ENCODE peak calls at places on chromosomes 3 and 15, in five cellular contexts. One of them, this sample, is unnamed.

GRCh38 chr3:123949606-123950005 is 11.4 kb downstream of the CCDC14 start:
- DNase-seq in lower leg skin: no peak
- DNase-seq in RWPE1: no peak
- DNase-seq in cardiac muscle cell: no peak
- DNase-seq in ovary: no peak
- DNase-seq in this sample: no peak

GRCh38 chr15:82045892-82046667 is at the start of gene MEX3B:
- DNase-seq in ovary: peak; percentile 91
- DNase-seq in RWPE1: peak; percentile 94
- DNase-seq in cardiac muscle cell: peak; percentile 98
- DNase-seq in lower leg skin: peak; percentile 94
- DNase-seq in this sample: peak; percentile 94

GRCh38 chr15:53831907-53832793 is 72.7 kb upstream of the WDR72 start:
- DNase-seq in RWPE1: no peak
- DNase-seq in cardiac muscle cell: no peak
- DNase-seq in ovary: no peak
- DNase-seq in lower leg skin: no peak
- DNase-seq in this sample: no peak

GRCh38 chr3:109224333-109224732 is 87.8 kb downstream of the C3orf85 start:
- DNase-seq in cardiac muscle cell: no peak
- DNase-seq in ovary: no peak
- DNase-seq in RWPE1: no peak
- DNase-seq in lower leg skin: no peak
- DNase-seq in this sample: no peak

GRCh38 chr3:86175593-86175992 is 815.4 kb downstream of the VGLL3 start:
- DNase-seq in RWPE1: no peak
- DNase-seq in lower leg skin: no peak
- DNase-seq in ovary: no peak
- DNase-seq in cardiac muscle cell: peak; percentile 9
- DNase-seq in this sample: no peak

GRCh38 chr15:69565066-69565465 is 112.4 kb downstream of the RPLP1 start:
- DNase-seq in RWPE1: no peak
- DNase-seq in cardiac muscle cell: no peak
- DNase-seq in ovary: no peak
- DNase-seq in lower leg skin: no peak
- DNase-seq in this sample: no peak

GRCh38 chr3:132380979-132381944 is 36.0 kb upstream of the DNAJC13 start:
- DNase-seq in cardiac muscle cell: no peak
- DNase-seq in RWPE1: no peak
- DNase-seq in ovary: no peak
- DNase-seq in lower leg skin: no peak
- DNase-seq in this sample: no peak

GRCh38 chr3:45987368-45988099 is 8.1 kb downstream of the FYCO1 start:
- DNase-seq in RWPE1: no peak
- DNase-seq in cardiac muscle cell: no peak
- DNase-seq in ovary: peak; percentile 75
- DNase-seq in lower leg skin: no peak
- DNase-seq in this sample: no peak

GRCh38 chr3:35829499-35829898 is 190.2 kb downstream of the ARPP21 start:
- DNase-seq in cardiac muscle cell: no peak
- DNase-seq in lower leg skin: no peak
- DNase-seq in ovary: no peak
- DNase-seq in RWPE1: no peak
- DNase-seq in this sample: no peak

GRCh38 chr3:12187448-12188327 is 29.0 kb upstream of the TIMP4 start:
- DNase-seq in cardiac muscle cell: no peak
- DNase-seq in RWPE1: no peak
- DNase-seq in lower leg skin: no peak
- DNase-seq in ovary: peak; percentile 40
- DNase-seq in this sample: no peak

GRCh38 chr15:41827290-41827879 is 507 bp upstream of the JMJD7 start:
- DNase-seq in lower leg skin: no peak
- DNase-seq in RWPE1: no peak
- DNase-seq in ovary: peak; percentile 43
- DNase-seq in cardiac muscle cell: peak; percentile 15
- DNase-seq in this sample: no peak

GRCh38 chr15:31758126-31758525 is 272.2 kb upstream of the CHRNA7 start:
- DNase-seq in cardiac muscle cell: no peak
- DNase-seq in lower leg skin: peak; percentile 26
- DNase-seq in RWPE1: peak; percentile 44
- DNase-seq in ovary: no peak
- DNase-seq in this sample: no peak

GRCh38 chr15:39817892-39818291 is 35.3 kb upstream of the FSIP1 start:
- DNase-seq in ovary: no peak
- DNase-seq in RWPE1: no peak
- DNase-seq in cardiac muscle cell: no peak
- DNase-seq in lower leg skin: no peak
- DNase-seq in this sample: no peak

GRCh38 chr15:69704229-69704628 is 251.6 kb downstream of the RPLP1 start:
- DNase-seq in RWPE1: no peak
- DNase-seq in ovary: no peak
- DNase-seq in lower leg skin: no peak
- DNase-seq in cardiac muscle cell: no peak
- DNase-seq in this sample: no peak

GRCh38 chr15:69530234-69530633 is 77.6 kb downstream of the RPLP1 start:
- DNase-seq in RWPE1: no peak
- DNase-seq in lower leg skin: no peak
- DNase-seq in ovary: no peak
- DNase-seq in cardiac muscle cell: no peak
- DNase-seq in this sample: no peak

GRCh38 chr3:11618897-11619296 is 24.8 kb downstream of the VGLL4 start:
- DNase-seq in RWPE1: no peak
- DNase-seq in lower leg skin: no peak
- DNase-seq in ovary: no peak
- DNase-seq in cardiac muscle cell: no peak
- DNase-seq in this sample: no peak

GRCh38 chr15:35854398-35854797 is 308.4 kb upstream of the DPH6 start:
- DNase-seq in cardiac muscle cell: no peak
- DNase-seq in RWPE1: no peak
- DNase-seq in ovary: no peak
- DNase-seq in lower leg skin: no peak
- DNase-seq in this sample: no peak

GRCh38 chr3:146818301-146818700 is 213.2 kb upstream of the PLSCR5 start:
- DNase-seq in ovary: no peak
- DNase-seq in RWPE1: no peak
- DNase-seq in lower leg skin: no peak
- DNase-seq in cardiac muscle cell: no peak
- DNase-seq in this sample: no peak

GRCh38 chr3:146813496-146813895 is 208.3 kb upstream of the PLSCR5 start:
- DNase-seq in ovary: no peak
- DNase-seq in RWPE1: no peak
- DNase-seq in cardiac muscle cell: no peak
- DNase-seq in lower leg skin: no peak
- DNase-seq in this sample: no peak

GRCh38 chr3:146814601-146815315 is 209.6 kb upstream of the PLSCR5 start:
- DNase-seq in ovary: no peak
- DNase-seq in RWPE1: no peak
- DNase-seq in cardiac muscle cell: no peak
- DNase-seq in lower leg skin: no peak
- DNase-seq in this sample: no peak

GRCh38 chr3:146818866-146819265 is 213.7 kb upstream of the PLSCR5 start:
- DNase-seq in ovary: no peak
- DNase-seq in RWPE1: no peak
- DNase-seq in lower leg skin: no peak
- DNase-seq in cardiac muscle cell: no peak
- DNase-seq in this sample: no peak

DNA sequence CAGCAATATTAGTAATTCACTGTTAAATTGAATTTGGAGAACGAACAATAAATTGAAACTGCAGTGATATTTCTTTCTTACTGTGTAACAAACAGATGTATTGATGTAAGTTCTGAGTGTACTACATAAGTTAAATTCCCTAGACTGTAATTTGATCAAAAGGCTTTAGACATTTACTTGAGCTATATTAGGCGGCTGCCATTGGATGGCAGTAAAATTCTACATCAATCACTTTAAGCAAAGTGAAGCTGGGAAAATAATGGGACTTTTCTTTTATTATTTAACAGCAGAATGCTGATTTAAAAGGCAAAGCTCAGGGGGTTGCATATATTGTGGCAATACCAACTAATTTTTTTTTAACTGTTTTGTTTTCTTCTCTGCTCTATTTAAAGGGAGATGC is 212.6 kb upstream of the PLSCR5 start:
- DNase-seq in lower leg skin: no peak
- DNase-seq in ovary: no peak
- DNase-seq in cardiac muscle cell: peak; percentile 41
- DNase-seq in RWPE1: no peak
- DNase-seq in this sample: no peak
- TF ChIP-seq CTCF in lower leg skin: no peak
- TF ChIP-seq CTCF in ovary: no peak
- TF ChIP-seq CTCF in cardiac muscle cell: peak; percentile 47
- TF ChIP-seq CTCF in RWPE1: no peak
- TF ChIP-seq CTCF in this sample: peak; percentile 64

DNA sequence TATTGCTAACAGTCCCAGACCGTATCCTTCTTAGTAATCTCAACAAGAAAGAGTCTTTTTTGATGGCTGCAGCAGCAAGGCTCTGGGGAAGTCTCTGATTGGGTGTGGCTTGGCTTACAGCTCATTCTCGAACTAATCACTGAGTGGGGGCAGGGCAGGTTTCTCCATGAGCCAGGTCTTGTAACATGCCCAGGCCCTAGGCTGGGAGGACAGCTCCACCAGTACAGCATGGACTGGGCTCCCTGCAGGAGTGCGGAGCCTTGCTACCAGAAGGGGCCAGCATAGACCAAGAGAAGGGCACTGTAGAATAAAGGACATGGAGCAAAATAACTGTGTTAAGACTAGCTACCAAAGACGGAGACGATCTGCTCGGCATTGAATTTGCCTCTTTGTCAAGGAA is 7.2 kb downstream of the CD276 start:
- DNase-seq in ovary: no peak
- DNase-seq in cardiac muscle cell: peak; percentile 73
- DNase-seq in lower leg skin: peak; percentile 79
- DNase-seq in RWPE1: peak; percentile 69
- DNase-seq in this sample: no peak
- TF ChIP-seq CTCF in ovary: no peak
- TF ChIP-seq CTCF in cardiac muscle cell: peak; percentile 36
- TF ChIP-seq CTCF in lower leg skin: no peak
- TF ChIP-seq CTCF in RWPE1: no peak
- TF ChIP-seq CTCF in this sample: no peak

GRCh38 chr15:100988297-100988696 is 69.1 kb downstream of the LRRK1 start:
- DNase-seq in lower leg skin: no peak
- DNase-seq in ovary: no peak
- DNase-seq in cardiac muscle cell: no peak
- DNase-seq in RWPE1: no peak
- DNase-seq in this sample: no peak

GRCh38 chr15:100986158-100986896 is 67.2 kb downstream of the LRRK1 start:
- DNase-seq in ovary: no peak
- DNase-seq in cardiac muscle cell: no peak
- DNase-seq in RWPE1: no peak
- DNase-seq in lower leg skin: no peak
- DNase-seq in this sample: no peak

GRCh38 chr15:100987143-100987542 is 68.0 kb downstream of the LRRK1 start:
- DNase-seq in cardiac muscle cell: no peak
- DNase-seq in RWPE1: no peak
- DNase-seq in lower leg skin: no peak
- DNase-seq in ovary: no peak
- DNase-seq in this sample: no peak

GRCh38 chr15:100983221-100983620 is 64.1 kb downstream of the LRRK1 start:
- DNase-seq in cardiac muscle cell: no peak
- DNase-seq in RWPE1: no peak
- DNase-seq in lower leg skin: no peak
- DNase-seq in ovary: no peak
- DNase-seq in this sample: no peak

GRCh38 chr15:100985401-100985800 is 66.2 kb downstream of the LRRK1 start:
- DNase-seq in RWPE1: no peak
- DNase-seq in cardiac muscle cell: no peak
- DNase-seq in lower leg skin: no peak
- DNase-seq in ovary: no peak
- DNase-seq in this sample: no peak
- TF ChIP-seq CTCF in RWPE1: no peak
- TF ChIP-seq CTCF in cardiac muscle cell: no peak
- TF ChIP-seq CTCF in lower leg skin: no peak
- TF ChIP-seq CTCF in ovary: no peak
- TF ChIP-seq CTCF in this sample: no peak

DNA sequence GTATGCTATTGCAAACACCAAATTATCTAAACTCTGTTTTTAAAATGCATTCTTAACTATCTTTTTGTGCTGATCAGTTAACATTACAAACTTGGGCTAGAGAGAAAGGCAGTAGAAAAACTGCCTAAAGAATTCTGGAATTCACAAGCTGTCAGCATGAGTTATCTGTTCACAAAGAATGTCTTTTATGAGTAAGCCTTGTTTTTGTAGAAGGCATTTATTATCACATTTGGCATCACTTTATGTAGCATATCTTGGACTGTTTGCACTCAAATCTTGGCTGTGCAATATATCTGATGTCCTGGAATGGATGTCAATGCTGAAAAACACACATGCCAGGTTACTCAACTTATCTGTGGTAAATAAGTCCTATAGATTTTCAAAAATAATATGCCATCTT is 15.5 kb upstream of the BCHE start:
- DNase-seq in RWPE1: no peak
- DNase-seq in lower leg skin: no peak
- DNase-seq in ovary: no peak
- DNase-seq in cardiac muscle cell: no peak
- DNase-seq in this sample: no peak
- TF ChIP-seq CTCF in RWPE1: no peak
- TF ChIP-seq CTCF in lower leg skin: no peak
- TF ChIP-seq CTCF in ovary: no peak
- TF ChIP-seq CTCF in cardiac muscle cell: no peak
- TF ChIP-seq CTCF in this sample: no peak

GRCh38 chr3:129001817-129002572 is 891 bp downstream of the EFCC1 start:
- DNase-seq in ovary: no peak
- DNase-seq in lower leg skin: no peak
- DNase-seq in cardiac muscle cell: peak; percentile 51
- DNase-seq in RWPE1: no peak
- DNase-seq in this sample: no peak

GRCh38 chr3:129004639-129005295 is 3.7 kb downstream of the EFCC1 start:
- DNase-seq in ovary: no peak
- DNase-seq in RWPE1: no peak
- DNase-seq in cardiac muscle cell: no peak
- DNase-seq in lower leg skin: no peak
- DNase-seq in this sample: no peak

GRCh38 chr3:129005526-129006303 is 4.6 kb downstream of the EFCC1 start:
- DNase-seq in RWPE1: no peak
- DNase-seq in ovary: peak; percentile 85
- DNase-seq in lower leg skin: no peak
- DNase-seq in cardiac muscle cell: no peak
- DNase-seq in this sample: no peak

GRCh38 chr3:129002573-129003569 is 1.8 kb downstream of the EFCC1 start:
- DNase-seq in RWPE1: no peak
- DNase-seq in cardiac muscle cell: no peak
- DNase-seq in ovary: no peak
- DNase-seq in lower leg skin: no peak
- DNase-seq in this sample: no peak

GRCh38 chr3:129003578-129004112 is 2.5 kb downstream of the EFCC1 start:
- DNase-seq in cardiac muscle cell: peak; percentile 64
- DNase-seq in ovary: peak; percentile 38
- DNase-seq in RWPE1: peak; percentile 53
- DNase-seq in lower leg skin: no peak
- DNase-seq in this sample: no peak
- TF ChIP-seq CTCF in cardiac muscle cell: no peak
- TF ChIP-seq CTCF in ovary: peak; percentile 30
- TF ChIP-seq CTCF in RWPE1: peak; percentile 19
- TF ChIP-seq CTCF in lower leg skin: no peak
- TF ChIP-seq CTCF in this sample: no peak

GRCh38 chr15:67422296-67422695 is 98.6 kb upstream of the C15orf61 start:
- DNase-seq in ovary: no peak
- DNase-seq in cardiac muscle cell: no peak
- DNase-seq in RWPE1: no peak
- DNase-seq in lower leg skin: no peak
- DNase-seq in this sample: no peak
- TF ChIP-seq CTCF in ovary: no peak
- TF ChIP-seq CTCF in cardiac muscle cell: no peak
- TF ChIP-seq CTCF in RWPE1: no peak
- TF ChIP-seq CTCF in lower leg skin: no peak
- TF ChIP-seq CTCF in this sample: no peak

GRCh38 chr3:71512000-71512399 is 71.5 kb downstream of the FOXP1 start:
- DNase-seq in RWPE1: no peak
- DNase-seq in ovary: no peak
- DNase-seq in lower leg skin: no peak
- DNase-seq in cardiac muscle cell: peak; percentile 25
- DNase-seq in this sample: no peak
- TF ChIP-seq CTCF in RWPE1: no peak
- TF ChIP-seq CTCF in ovary: no peak
- TF ChIP-seq CTCF in lower leg skin: no peak
- TF ChIP-seq CTCF in cardiac muscle cell: no peak
- TF ChIP-seq CTCF in this sample: no peak